ENCODE peak calls at places on chromosomes 5 and 9, in nine cellular contexts. O is heart right ventricle; R is stimulated activated CD8-positive, alpha-beta memory T cell treated with anti-CD3 and anti-CD28 coated beads, Interleukin-12 subunit alpha, Interleukin-12 subunit beta, amount 100 ng/mL, for 4 hours; W is activated T-helper 1 cell treated with anti-CD3 and anti-CD28 coated beads, Interleukin-12 subunit alpha, Interleukin-12 subunit beta, Interleukin-2, Interleukin-4 antibody, amounts not matched to agents 30 ng/mL and 10 ng/mL and 1 ng/mL, durations not matched to agents 14 hours and 24 hours and 36 hours; G is SK-N-SH; V is T-helper 9 cell; S is KBM-7; Y is natural killer cell treated with Interleukin-12 subunit alpha and Interleukin-12 subunit beta and Interleukin-15 and Interleukin-18, amount 100 ng/mL, for 72 hours; L is AML-193. U is an unnamed sample.

GRCh38 chr9:4615251-4615650 is 46.8 kb upstream of the PLPP6 start:
- DNase-seq in O (no peak), R (no peak), W (no peak), G (no peak), V (no peak), S (no peak), Y (no peak), L (no peak), U (no peak)

GRCh38 chr5:111548992-111549649 is 36.8 kb upstream of the STARD4 start:
- DNase-seq in O (no peak), R (no peak), W (no peak), G (no peak), V (no peak), S (no peak), Y (no peak), L (no peak), U (no peak)

GRCh38 chr9:79057576-79057975 is 514.2 kb upstream of the TLE4 start:
- DNase-seq in O (no peak), R (no peak), W (no peak), G (no peak), V (no peak), S (no peak), Y (no peak), L (no peak), U (no peak)

GRCh38 chr5:147504535-147504934 is 5.3 kb downstream of the DPYSL3 start:
- DNase-seq in O (no peak), R (no peak), W (no peak), G (no peak), V (no peak), S (no peak), Y (no peak), L (no peak), U (no peak)

GRCh38 chr9:33714989-33715388 is 80.4 kb upstream of the PRSS3 start:
- DNase-seq in O (no peak), R (no peak), W (no peak), G (no peak), V (no peak), S (peak; percentile 19), Y (no peak), L (peak; percentile 54), U (no peak)

GRCh38 chr5:40904205-40904993 is 4.9 kb upstream of the C7 start:
- DNase-seq in O (peak; percentile 78), R (no peak), W (no peak), G (peak; percentile 67), V (no peak), S (peak; percentile 80), Y (no peak), L (peak; percentile 67), U (no peak)

GRCh38 chr9:129761901-129762359 is 9.1 kb upstream of the PTGES start:
- DNase-seq in O (no peak), R (no peak), W (no peak), G (no peak), V (no peak), S (no peak), Y (no peak), L (no peak), U (no peak)

GRCh38 chr5:122267195-122267594 is 44.8 kb upstream of the SNCAIP start:
- DNase-seq in O (no peak), R (no peak), W (no peak), G (no peak), V (no peak), S (no peak), Y (no peak), L (no peak), U (no peak)

GRCh38 chr5:162603399-162603798 is 535.8 kb downstream of the GABRG2 start:
- DNase-seq in O (no peak), R (no peak), W (no peak), G (no peak), V (no peak), S (no peak), Y (no peak), L (no peak), U (no peak)